ENCODE peak calls at places on chromosomes 12 and 14, in six cellular contexts. D, E, Z, K, O and V are unnamed samples.

GRCh38 chr14:61766136-61766535 is 3.9 kb downstream of the SNAPC1 start:
- DNase-seq in D (no peak), E (no peak), Z (no peak), K (no peak), O (no peak), V (no peak)

GRCh38 chr12:49825360-49825970 is 2.7 kb downstream of the NCKAP5L start:
- DNase-seq in D (peak; percentile 68), E (no peak), Z (no peak), K (peak; percentile 66), O (no peak), V (no peak)

GRCh38 chr12:69161835-69162234 is 77.5 kb upstream of the CPSF6 start:
- DNase-seq in D (no peak), E (no peak), Z (no peak), K (no peak), O (peak; percentile 90), V (no peak)

GRCh38 chr14:50148799-50149198 is 32.4 kb upstream of the VCPKMT start:
- DNase-seq in D (no peak), E (no peak), Z (no peak), K (no peak), O (no peak), V (no peak)

GRCh38 chr14:61454545-61454944 is 133.2 kb downstream of the PRKCH start:
- DNase-seq in D (no peak), E (no peak), Z (no peak), K (no peak), O (no peak), V (no peak)

GRCh38 chr12:93274937-93275336 is 102.8 kb upstream of the NUDT4 start:
- DNase-seq in D (no peak), E (no peak), Z (no peak), K (no peak), O (no peak), V (no peak)

GRCh38 chr12:62604856-62605255 is 138.2 kb downstream of the MON2 start:
- DNase-seq in D (no peak), E (no peak), Z (no peak), K (no peak), O (peak; percentile 18), V (no peak)

GRCh38 chr14:87874676-87875075 is 118.3 kb downstream of the GALC start:
- DNase-seq in D (no peak), E (no peak), Z (no peak), K (no peak), O (no peak), V (no peak)

GRCh38 chr12:130254476-130255276 is 83.0 kb upstream of the PIWIL1 start:
- DNase-seq in D (no peak), E (no peak), Z (peak; percentile 11), K (no peak), O (no peak), V (no peak)

GRCh38 chr12:107402041-107403022 is 283.3 kb upstream of the PWP1 start:
- DNase-seq in D (peak; percentile 24), E (no peak), Z (peak; percentile 44), K (no peak), O (peak; percentile 70), V (peak; percentile 43)

GRCh38 chr12:117165342-117165741 is 24.9 kb downstream of the FBXO21 start:
- DNase-seq in D (no peak), E (no peak), Z (no peak), K (no peak), O (no peak), V (no peak)

GRCh38 chr12:52254965-52255751 is 19.3 kb upstream of the KRT86 start:
- DNase-seq in D (no peak), E (peak; percentile 10), Z (no peak), K (no peak), O (no peak), V (no peak)

GRCh38 chr12:98758331-98758730 is 113.2 kb downstream of the APAF1 start:
- DNase-seq in D (no peak), E (peak; percentile 72), Z (no peak), K (no peak), O (no peak), V (no peak)

GRCh38 chr14:67461341-67461985 is 27.1 kb downstream of the TMEM229B start:
- DNase-seq in D (peak; percentile 2), E (no peak), Z (no peak), K (no peak), O (no peak), V (no peak)

DNA sequence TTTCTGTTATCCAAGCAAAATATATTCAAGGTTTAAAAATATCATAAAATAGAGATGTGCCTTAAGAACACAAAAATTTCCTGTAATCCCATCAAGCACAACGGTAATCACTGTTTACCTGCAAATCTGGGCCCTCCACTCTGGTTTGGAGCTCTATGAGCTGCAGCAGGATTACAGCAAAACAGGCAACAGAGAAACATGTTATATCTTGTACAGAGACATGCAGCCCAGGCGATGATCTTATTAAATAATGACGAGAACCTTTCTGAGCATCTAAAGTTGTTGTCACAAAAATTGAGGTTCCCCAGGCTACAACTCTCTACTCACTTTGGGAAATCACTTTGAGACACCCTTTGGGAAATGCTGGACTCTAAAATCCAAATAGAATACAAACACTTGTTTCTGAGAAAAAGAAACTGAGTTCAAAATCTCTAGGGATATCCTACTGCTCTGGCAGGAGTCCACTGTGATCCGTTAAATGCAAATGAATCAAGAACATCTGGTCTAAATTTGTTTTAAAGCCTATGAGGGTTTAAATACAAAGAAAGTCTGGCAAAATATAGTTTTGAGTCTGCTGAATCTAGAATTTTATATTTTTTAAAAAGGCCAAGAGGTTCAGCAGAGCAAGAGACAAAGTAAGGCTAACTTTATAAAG is 36.3 kb downstream of the STON2 start:
- DNase-seq in D (no peak), E (no peak), Z (no peak), K (no peak), O (no peak), V (peak; percentile 13)
- H3K4me3 ChIP-seq in D (peak overlapping the region; percentile 21), E (no peak overlapping the region), Z (no peak overlapping the region), K (no peak overlapping the region), O (no peak overlapping the region), V (peak overlapping the region; percentile 4)

GRCh38 chr12:18576104-18576622 is 161.6 kb downstream of the PLCZ1 start:
- DNase-seq in D (peak; percentile 27), E (no peak), Z (no peak), K (no peak), O (no peak), V (no peak)

GRCh38 chr12:18567787-18568186 is 170.0 kb downstream of the PLCZ1 start:
- DNase-seq in D (no peak), E (no peak), Z (no peak), K (no peak), O (no peak), V (no peak)

DNA sequence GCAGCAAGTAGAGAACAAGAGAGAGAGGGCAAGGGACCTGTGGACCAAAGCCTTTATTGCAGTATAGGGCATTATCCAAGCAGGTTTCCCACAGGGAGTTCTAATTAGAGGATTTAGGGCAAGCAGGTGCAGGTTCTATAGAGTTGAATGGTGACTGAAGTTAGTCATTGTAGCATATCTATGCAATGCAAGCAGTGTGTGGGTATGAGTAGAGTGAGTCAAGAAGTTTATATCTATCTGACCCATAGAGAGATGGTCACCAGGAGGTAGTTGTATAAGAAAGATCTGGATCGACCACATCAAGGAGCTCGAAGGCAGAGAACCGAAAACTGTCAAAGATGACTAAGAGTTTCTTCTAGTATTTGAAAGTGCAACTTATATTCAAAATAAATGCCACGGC is 167.3 kb downstream of the PLCZ1 start:
- DNase-seq in D (no peak), E (no peak), Z (no peak), K (no peak), O (peak; percentile 18), V (no peak)
- H3K4me3 ChIP-seq in D (no peak overlapping the region), E (no peak overlapping the region), Z (no peak overlapping the region), K (no peak overlapping the region), O (no peak overlapping the region), V (no peak overlapping the region)

DNA sequence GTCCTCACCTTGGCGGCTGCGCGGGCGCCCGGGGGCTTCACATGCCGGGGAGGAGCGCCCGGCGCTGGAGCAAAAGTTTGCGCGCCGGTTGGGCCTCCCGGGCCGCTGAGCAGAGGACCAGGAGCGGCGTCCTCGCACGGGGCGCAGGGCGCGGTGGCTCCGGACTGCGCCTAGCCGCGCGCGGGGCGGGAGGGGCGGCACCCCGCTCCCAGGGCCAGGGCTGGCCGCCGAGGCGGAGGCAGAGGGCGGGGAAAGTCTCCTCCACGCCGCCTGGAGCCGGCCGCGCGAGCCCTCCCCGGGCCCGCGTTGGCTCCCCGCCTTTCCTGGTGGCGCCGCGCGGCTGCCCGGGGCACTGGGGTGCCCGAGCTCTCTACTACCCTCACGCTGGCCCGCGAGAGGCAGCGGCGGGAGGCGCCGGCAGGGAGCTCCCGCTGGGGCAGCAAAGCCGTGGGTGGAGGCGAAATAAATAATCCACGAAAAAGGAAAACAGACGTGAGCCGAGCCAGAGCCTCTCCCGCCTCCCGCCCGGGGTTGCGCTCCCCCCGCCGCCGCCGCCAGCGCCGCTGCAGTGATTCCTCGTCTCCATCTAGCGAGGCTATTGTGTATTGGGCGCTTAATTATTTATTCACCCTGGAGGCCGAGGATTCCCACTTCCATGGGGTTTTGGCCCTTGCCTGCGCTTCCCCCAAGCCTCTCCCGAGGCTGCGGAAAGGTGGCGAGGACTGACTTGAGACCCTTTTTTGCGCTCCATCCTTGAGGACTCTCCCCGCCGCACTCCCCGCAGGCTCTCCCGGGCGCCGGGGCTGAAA is 476 bp upstream of the PRIMA1 start:
- DNase-seq in D (no peak), E (peak; percentile 85), Z (peak; percentile 49), K (no peak), O (no peak), V (no peak)
- H3K4me3 ChIP-seq in D (peak overlapping the region; percentile 37), E (peak overlapping the region; percentile 58), Z (peak overlapping the region; percentile 24), K (no peak overlapping the region), O (no peak overlapping the region), V (no peak overlapping the region)

GRCh38 chr12:48036818-48037217 is 32.5 kb upstream of the COL2A1 start:
- DNase-seq in D (no peak), E (no peak), Z (no peak), K (no peak), O (no peak), V (no peak)

GRCh38 chr12:48039151-48039550 is 34.9 kb upstream of the COL2A1 start:
- DNase-seq in D (no peak), E (no peak), Z (no peak), K (no peak), O (no peak), V (no peak)

GRCh38 chr12:48034835-48035805 is 30.8 kb upstream of the COL2A1 start:
- DNase-seq in D (no peak), E (no peak), Z (no peak), K (no peak), O (peak; percentile 15), V (no peak)

GRCh38 chr12:48038085-48038484 is 33.8 kb upstream of the COL2A1 start:
- DNase-seq in D (no peak), E (no peak), Z (no peak), K (no peak), O (no peak), V (no peak)

GRCh38 chr12:48037267-48037915 is 33.1 kb upstream of the COL2A1 start:
- DNase-seq in D (peak; percentile 6), E (no peak), Z (peak; percentile 88), K (no peak), O (no peak), V (no peak)
- H3K4me3 ChIP-seq in D (no peak overlapping the region), E (no peak overlapping the region), Z (peak overlapping the region; percentile 26), K (no peak overlapping the region), O (no peak overlapping the region), V (no peak overlapping the region)

GRCh38 chr14:93967637-93968250 is 8.6 kb downstream of the ASB2 start:
- DNase-seq in D (no peak), E (no peak), Z (no peak), K (no peak), O (peak; percentile 95), V (peak; percentile 85)
- H3K4me3 ChIP-seq in D (no peak overlapping the region), E (no peak overlapping the region), Z (no peak overlapping the region), K (no peak overlapping the region), O (peak overlapping the region; percentile 16), V (peak overlapping the region; percentile 28)